ENCODE peak calls at places on chromosomes 11 and 22, in four cellular contexts. One of them, this sample, is unnamed.

GRCh38 chr11:69489031-69489745 is 7.7 kb downstream of the LINC01488 start:
- DNase-seq in HepG2: no peak
- DNase-seq in IMR-90: no peak
- DNase-seq in K562: no peak
- DNase-seq in this sample: no peak

GRCh38 chr11:126327280-126328000 is 23.6 kb downstream of the DCPS start:
- DNase-seq in HepG2: no peak
- DNase-seq in IMR-90: no peak
- DNase-seq in K562: no peak
- DNase-seq in this sample: no peak

GRCh38 chr11:83702795-83703194 is 416.6 kb upstream of the CCDC90B start:
- DNase-seq in HepG2: no peak
- DNase-seq in IMR-90: no peak
- DNase-seq in K562: no peak
- DNase-seq in this sample: no peak

GRCh38 chr11:34915136-34916013 is 804 bp downstream of the APIP start:
- DNase-seq in HepG2: no peak
- DNase-seq in IMR-90: peak; percentile 40
- DNase-seq in K562: peak; percentile 13
- DNase-seq in this sample: peak; percentile 8

GRCh38 chr22:46758867-46759290 is 3.6 kb upstream of the TBC1D22A start:
- DNase-seq in HepG2: peak; percentile 91
- DNase-seq in IMR-90: peak; percentile 63
- DNase-seq in K562: peak; percentile 23
- DNase-seq in this sample: peak; percentile 38

GRCh38 chr11:78432058-78432515 is 14.5 kb upstream of the GAB2 start:
- DNase-seq in HepG2: no peak
- DNase-seq in IMR-90: no peak
- DNase-seq in K562: no peak
- DNase-seq in this sample: peak; percentile 20

GRCh38 chr22:28375761-28376534 is 303.7 kb downstream of the TTC28 start:
- DNase-seq in HepG2: no peak
- DNase-seq in IMR-90: peak; percentile 13
- DNase-seq in K562: no peak
- DNase-seq in this sample: no peak

GRCh38 chr22:21593406-21594232 is 26.1 kb downstream of the UBE2L3 start:
- DNase-seq in HepG2: peak; percentile 35
- DNase-seq in IMR-90: no peak
- DNase-seq in K562: peak; percentile 87
- DNase-seq in this sample: peak; percentile 41

GRCh38 chr11:63839508-63840355 is 822 bp downstream of the MARK2 start:
- DNase-seq in HepG2: no peak
- DNase-seq in IMR-90: no peak
- DNase-seq in K562: no peak
- DNase-seq in this sample: no peak

GRCh38 chr11:45300715-45301114 is 14.6 kb upstream of the SYT13 start:
- DNase-seq in HepG2: no peak
- DNase-seq in IMR-90: no peak
- DNase-seq in K562: no peak
- DNase-seq in this sample: no peak

GRCh38 chr11:79081441-79082124 is 359.2 kb downstream of the TENM4 start:
- DNase-seq in HepG2: no peak
- DNase-seq in IMR-90: peak; percentile 76
- DNase-seq in K562: no peak
- DNase-seq in this sample: no peak

GRCh38 chr11:9853929-9854557 is 190.2 kb downstream of the SWAP70 start:
- DNase-seq in HepG2: no peak
- DNase-seq in IMR-90: no peak
- DNase-seq in K562: no peak
- DNase-seq in this sample: no peak

GRCh38 chr22:31327786-31328544 is 18.2 kb downstream of the PATZ1 start:
- DNase-seq in HepG2: no peak
- DNase-seq in IMR-90: no peak
- DNase-seq in K562: no peak
- DNase-seq in this sample: no peak

GRCh38 chr11:59053387-59053786 is 32.7 kb upstream of the GLYATL1B start:
- DNase-seq in HepG2: peak; percentile 37
- DNase-seq in IMR-90: peak; percentile 49
- DNase-seq in K562: peak; percentile 17
- DNase-seq in this sample: no peak

GRCh38 chr22:46748948-46749681 is 11.1 kb upstream of the CERK start:
- DNase-seq in HepG2: no peak
- DNase-seq in IMR-90: peak; percentile 49
- DNase-seq in K562: no peak
- DNase-seq in this sample: no peak

GRCh38 chr11:122747358-122747757 is 90.9 kb upstream of the CRTAM start:
- DNase-seq in HepG2: no peak
- DNase-seq in IMR-90: peak; percentile 77
- DNase-seq in K562: no peak
- DNase-seq in this sample: no peak

GRCh38 chr22:42399315-42400271 is 32.6 kb downstream of the NFAM1 start:
- DNase-seq in HepG2: no peak
- DNase-seq in IMR-90: no peak
- DNase-seq in K562: peak; percentile 56
- DNase-seq in this sample: no peak

GRCh38 chr11:123209591-123209990 is 14.5 kb upstream of the CLMP start:
- DNase-seq in HepG2: no peak
- DNase-seq in IMR-90: no peak
- DNase-seq in K562: no peak
- DNase-seq in this sample: no peak

GRCh38 chr11:101916422-101916821 is at the start of gene ANGPTL5:
- DNase-seq in HepG2: no peak
- DNase-seq in IMR-90: no peak
- DNase-seq in K562: no peak
- DNase-seq in this sample: no peak

GRCh38 chr11:15547685-15548084 is 433.0 kb downstream of the INSC start:
- DNase-seq in HepG2: no peak
- DNase-seq in IMR-90: no peak
- DNase-seq in K562: no peak
- DNase-seq in this sample: no peak

DNA sequence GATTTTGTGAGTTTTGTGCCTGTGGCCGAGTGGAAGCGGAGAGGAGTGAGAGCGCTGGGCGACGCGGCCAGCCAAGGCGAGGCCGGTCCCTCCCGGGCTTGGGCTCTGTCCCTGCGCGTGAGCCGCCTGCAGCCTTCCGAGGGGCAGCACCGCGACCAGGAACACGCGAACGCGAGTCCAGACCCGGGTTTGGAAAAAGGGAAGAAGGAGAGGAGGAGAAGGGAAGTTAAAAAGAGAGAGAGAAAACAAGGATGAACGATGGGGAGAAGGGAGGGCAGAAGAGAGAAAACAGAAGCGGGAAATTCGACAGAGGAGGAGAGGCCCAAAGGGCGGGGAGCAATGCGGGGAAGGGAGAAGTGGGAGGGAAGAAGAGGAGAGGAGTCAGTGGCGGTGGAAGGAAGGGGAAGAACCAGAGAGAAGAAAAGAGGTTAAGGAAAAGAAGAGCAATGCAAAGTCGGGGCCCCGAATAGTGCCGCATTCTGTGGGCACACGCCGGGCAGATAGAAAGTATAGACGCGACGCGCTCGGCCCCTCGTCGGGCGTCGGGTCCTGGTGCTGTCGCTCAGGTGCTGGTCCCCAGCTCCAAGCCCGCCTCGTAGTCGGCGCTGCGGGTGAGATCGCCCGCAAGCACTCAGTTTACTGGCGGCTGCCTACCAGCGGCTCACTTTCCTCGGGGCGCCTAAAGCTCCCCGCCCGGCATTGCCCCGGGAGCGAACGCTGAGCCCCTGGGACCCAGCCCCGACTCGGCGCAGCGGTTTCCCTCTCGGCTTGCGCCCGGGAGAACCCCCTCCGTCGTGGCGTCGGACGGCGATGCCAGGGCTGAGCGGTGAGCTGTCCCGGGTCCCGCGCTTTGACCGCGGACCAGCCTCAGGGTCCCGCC is 2.8 kb upstream of the BARX2 start:
- DNase-seq in HepG2: no peak
- DNase-seq in IMR-90: no peak
- DNase-seq in K562: no peak
- DNase-seq in this sample: no peak
- TF ChIP-seq RFX5 in HepG2: no peak
- TF ChIP-seq RFX5 in IMR-90: no peak
- TF ChIP-seq RFX5 in K562: no peak
- TF ChIP-seq RFX5 in this sample: no peak

DNA sequence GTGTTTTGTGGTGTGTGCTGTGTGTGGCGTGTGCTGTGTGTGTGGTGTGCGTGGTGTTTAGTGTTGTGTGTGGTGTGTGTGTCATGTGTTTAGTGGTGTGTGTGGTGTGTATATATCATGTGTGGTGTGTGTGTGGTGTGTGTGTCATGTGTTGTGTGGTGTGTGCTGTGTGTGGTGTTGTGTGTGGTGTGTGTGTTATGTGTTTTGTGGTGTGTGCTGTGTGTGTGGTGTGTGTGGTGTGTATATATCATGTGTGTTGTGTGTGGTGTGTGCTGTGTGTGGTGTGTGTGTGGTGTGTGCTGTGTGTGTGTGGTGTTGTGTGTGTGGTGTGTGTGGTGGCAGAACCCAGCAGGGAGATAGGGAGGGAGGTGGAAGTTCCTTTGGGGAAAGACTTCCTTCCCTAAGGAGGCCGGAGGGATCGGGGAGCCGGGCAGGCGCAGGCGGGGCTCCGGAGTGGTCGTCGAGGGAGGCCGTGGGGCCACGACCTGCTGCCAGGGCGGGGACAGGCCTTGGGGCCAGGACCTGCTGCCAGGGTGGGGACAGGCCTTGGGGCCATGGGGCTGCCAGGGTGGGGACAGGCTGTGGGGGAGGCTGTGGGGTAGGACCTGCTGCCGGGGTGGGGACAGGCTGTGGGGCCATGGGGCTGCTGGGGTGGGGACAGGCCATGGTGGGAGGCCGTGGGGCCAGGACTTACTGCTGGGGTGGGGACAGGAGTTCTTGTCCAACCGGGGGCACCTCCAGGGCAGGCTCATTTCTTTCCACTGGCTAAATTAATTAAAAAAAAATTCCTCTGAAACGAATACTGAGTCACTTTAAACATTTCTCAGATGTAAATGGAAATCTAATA is 15.2 kb downstream of the PIM3 start:
- DNase-seq in HepG2: no peak
- DNase-seq in IMR-90: no peak
- DNase-seq in K562: peak; percentile 46
- DNase-seq in this sample: peak; percentile 41
- TF ChIP-seq MAFK in HepG2: no peak
- TF ChIP-seq MAFK in IMR-90: no peak
- TF ChIP-seq MAFK in K562: no peak
- TF ChIP-seq MAFK in this sample: no peak

GRCh38 chr22:35450824-35451541 is 51.0 kb downstream of the MCM5 start:
- DNase-seq in HepG2: no peak
- DNase-seq in IMR-90: no peak
- DNase-seq in K562: no peak
- DNase-seq in this sample: no peak

GRCh38 chr22:35451602-35452001 is 51.7 kb downstream of the MCM5 start:
- DNase-seq in HepG2: no peak
- DNase-seq in IMR-90: no peak
- DNase-seq in K562: no peak
- DNase-seq in this sample: no peak

GRCh38 chr22:35454416-35455054 is 54.6 kb downstream of the MCM5 start:
- DNase-seq in HepG2: no peak
- DNase-seq in IMR-90: no peak
- DNase-seq in K562: no peak
- DNase-seq in this sample: no peak

GRCh38 chr22:35452351-35452781 is 52.4 kb downstream of the MCM5 start:
- DNase-seq in HepG2: no peak
- DNase-seq in IMR-90: no peak
- DNase-seq in K562: no peak
- DNase-seq in this sample: no peak

GRCh38 chr22:35452810-35453743 is 53.1 kb downstream of the MCM5 start:
- DNase-seq in HepG2: no peak
- DNase-seq in IMR-90: no peak
- DNase-seq in K562: no peak
- DNase-seq in this sample: no peak
- H3K4me3 ChIP-seq in HepG2: no peak overlapping the region
- H3K4me3 ChIP-seq in IMR-90: no peak overlapping the region
- H3K4me3 ChIP-seq in K562: no peak overlapping the region
- H3K4me3 ChIP-seq in this sample: no peak overlapping the region

GRCh38 chr11:118176400-118177134 is at the start of gene SCN2B:
- DNase-seq in HepG2: no peak
- DNase-seq in IMR-90: peak; percentile 7
- DNase-seq in K562: no peak
- DNase-seq in this sample: no peak
- TF ChIP-seq RFX5 in HepG2: no peak
- TF ChIP-seq RFX5 in IMR-90: no peak
- TF ChIP-seq RFX5 in K562: no peak
- TF ChIP-seq RFX5 in this sample: no peak

DNA sequence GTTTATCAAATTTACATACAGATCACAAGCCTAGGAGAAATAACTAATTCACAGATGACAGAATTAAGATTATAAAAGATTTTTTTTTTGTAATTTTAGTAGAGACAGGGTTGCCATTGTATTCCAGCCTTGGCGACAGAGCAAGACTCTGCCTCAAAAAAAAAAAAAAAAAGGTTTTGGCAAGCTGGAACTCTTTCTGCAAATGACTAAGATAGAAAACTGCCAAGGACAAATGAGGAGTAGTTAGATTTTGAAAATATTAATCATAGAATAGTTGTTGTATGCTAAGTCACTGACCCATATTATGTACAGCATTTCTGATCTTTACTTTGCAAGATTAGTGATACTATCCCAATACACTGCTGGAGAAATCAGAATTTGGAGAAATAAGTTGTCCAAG is 99.2 kb downstream of the C11orf65 start:
- DNase-seq in HepG2: no peak
- DNase-seq in IMR-90: peak; percentile 20
- DNase-seq in K562: no peak
- DNase-seq in this sample: no peak
- TF ChIP-seq MAFK in HepG2: no peak
- TF ChIP-seq MAFK in IMR-90: no peak
- TF ChIP-seq MAFK in K562: no peak
- TF ChIP-seq MAFK in this sample: no peak

GRCh38 chr11:134287561-134287960 is 11.4 kb downstream of the GLB1L3 start:
- DNase-seq in HepG2: no peak
- DNase-seq in IMR-90: no peak
- DNase-seq in K562: no peak
- DNase-seq in this sample: no peak
- H3K4me3 ChIP-seq in HepG2: no peak overlapping the region
- H3K4me3 ChIP-seq in IMR-90: no peak overlapping the region
- H3K4me3 ChIP-seq in K562: no peak overlapping the region
- H3K4me3 ChIP-seq in this sample: no peak overlapping the region